ENCODE peak calls at places on chromosomes 5 and 9, in ten cellular contexts. One of them, this sample, is unnamed.

GRCh38 chr9:116335392-116335791 is 181.8 kb downstream of the PAPPA start:
- DNase-seq in type B pancreatic cell: no peak
- DNase-seq in GM13977: no peak
- DNase-seq in HEK293T: no peak
- DNase-seq in fibroblast of mammary gland: no peak
- DNase-seq in activated CD8-positive, alpha-beta memory T cell treated with anti-CD3 and anti-CD28 coated beads for 4 hours: no peak
- DNase-seq in NCI-H1694: no peak
- DNase-seq in germinal center: no peak
- DNase-seq in stimulated activated CD8-positive, alpha-beta memory T cell treated with anti-CD3 and anti-CD28 coated beads, Interleukin-7, amount 100 ng/mL, for 24 hours: no peak
- DNase-seq in colonic mucosa: no peak
- DNase-seq in this sample: no peak

GRCh38 chr9:2229109-2229733 is 214.1 kb downstream of the SMARCA2 start:
- DNase-seq in GM13977: no peak
- DNase-seq in HEK293T: no peak
- DNase-seq in NCI-H1694: no peak
- DNase-seq in stimulated activated CD8-positive, alpha-beta memory T cell treated with anti-CD3 and anti-CD28 coated beads, Interleukin-7, amount 100 ng/mL, for 24 hours: no peak
- DNase-seq in colonic mucosa: no peak
- DNase-seq in activated CD8-positive, alpha-beta memory T cell treated with anti-CD3 and anti-CD28 coated beads for 4 hours: no peak
- DNase-seq in germinal center: no peak
- DNase-seq in type B pancreatic cell: no peak
- DNase-seq in fibroblast of mammary gland: no peak
- DNase-seq in this sample: no peak

GRCh38 chr9:112002131-112002846 is 105.7 kb downstream of the UGCG start:
- DNase-seq in germinal center: no peak
- DNase-seq in colonic mucosa: no peak
- DNase-seq in HEK293T: no peak
- DNase-seq in NCI-H1694: no peak
- DNase-seq in type B pancreatic cell: no peak
- DNase-seq in fibroblast of mammary gland: no peak
- DNase-seq in activated CD8-positive, alpha-beta memory T cell treated with anti-CD3 and anti-CD28 coated beads for 4 hours: no peak
- DNase-seq in stimulated activated CD8-positive, alpha-beta memory T cell treated with anti-CD3 and anti-CD28 coated beads, Interleukin-7, amount 100 ng/mL, for 24 hours: no peak
- DNase-seq in GM13977: no peak
- DNase-seq in this sample: no peak

GRCh38 chr9:99954841-99955240 is 48.4 kb downstream of the STX17 start:
- DNase-seq in colonic mucosa: no peak
- DNase-seq in HEK293T: no peak
- DNase-seq in fibroblast of mammary gland: no peak
- DNase-seq in type B pancreatic cell: no peak
- DNase-seq in NCI-H1694: no peak
- DNase-seq in stimulated activated CD8-positive, alpha-beta memory T cell treated with anti-CD3 and anti-CD28 coated beads, Interleukin-7, amount 100 ng/mL, for 24 hours: no peak
- DNase-seq in activated CD8-positive, alpha-beta memory T cell treated with anti-CD3 and anti-CD28 coated beads for 4 hours: no peak
- DNase-seq in GM13977: peak
- DNase-seq in germinal center: no peak
- DNase-seq in this sample: no peak

GRCh38 chr5:119367502-119368237 is 11.9 kb downstream of the TNFAIP8 start:
- DNase-seq in GM13977: peak
- DNase-seq in HEK293T: no peak
- DNase-seq in activated CD8-positive, alpha-beta memory T cell treated with anti-CD3 and anti-CD28 coated beads for 4 hours: no peak
- DNase-seq in NCI-H1694: no peak
- DNase-seq in colonic mucosa: no peak
- DNase-seq in stimulated activated CD8-positive, alpha-beta memory T cell treated with anti-CD3 and anti-CD28 coated beads, Interleukin-7, amount 100 ng/mL, for 24 hours: no peak
- DNase-seq in germinal center: no peak
- DNase-seq in fibroblast of mammary gland: peak
- DNase-seq in type B pancreatic cell: no peak
- DNase-seq in this sample: no peak

GRCh38 chr5:111232311-111233049 is 8.3 kb downstream of the CAMK4 start:
- DNase-seq in stimulated activated CD8-positive, alpha-beta memory T cell treated with anti-CD3 and anti-CD28 coated beads, Interleukin-7, amount 100 ng/mL, for 24 hours: no peak
- DNase-seq in activated CD8-positive, alpha-beta memory T cell treated with anti-CD3 and anti-CD28 coated beads for 4 hours: no peak
- DNase-seq in GM13977: no peak
- DNase-seq in type B pancreatic cell: no peak
- DNase-seq in germinal center: no peak
- DNase-seq in HEK293T: no peak
- DNase-seq in NCI-H1694: peak
- DNase-seq in fibroblast of mammary gland: no peak
- DNase-seq in colonic mucosa: no peak
- DNase-seq in this sample: no peak

GRCh38 chr9:22216730-22217160 is 207.6 kb upstream of the CDKN2B start:
- DNase-seq in GM13977: no peak
- DNase-seq in colonic mucosa: no peak
- DNase-seq in germinal center: no peak
- DNase-seq in fibroblast of mammary gland: peak
- DNase-seq in stimulated activated CD8-positive, alpha-beta memory T cell treated with anti-CD3 and anti-CD28 coated beads, Interleukin-7, amount 100 ng/mL, for 24 hours: no peak
- DNase-seq in type B pancreatic cell: no peak
- DNase-seq in NCI-H1694: no peak
- DNase-seq in HEK293T: no peak
- DNase-seq in activated CD8-positive, alpha-beta memory T cell treated with anti-CD3 and anti-CD28 coated beads for 4 hours: no peak
- DNase-seq in this sample: no peak

GRCh38 chr5:145830594-145830993 is 4.5 kb downstream of the PRELID2 start:
- DNase-seq in type B pancreatic cell: no peak
- DNase-seq in NCI-H1694: no peak
- DNase-seq in germinal center: no peak
- DNase-seq in fibroblast of mammary gland: peak
- DNase-seq in GM13977: no peak
- DNase-seq in activated CD8-positive, alpha-beta memory T cell treated with anti-CD3 and anti-CD28 coated beads for 4 hours: no peak
- DNase-seq in stimulated activated CD8-positive, alpha-beta memory T cell treated with anti-CD3 and anti-CD28 coated beads, Interleukin-7, amount 100 ng/mL, for 24 hours: no peak
- DNase-seq in HEK293T: no peak
- DNase-seq in colonic mucosa: no peak
- DNase-seq in this sample: no peak

GRCh38 chr9:83299556-83299955 is 236.6 kb upstream of the RASEF start:
- DNase-seq in germinal center: no peak
- DNase-seq in fibroblast of mammary gland: peak
- DNase-seq in activated CD8-positive, alpha-beta memory T cell treated with anti-CD3 and anti-CD28 coated beads for 4 hours: no peak
- DNase-seq in HEK293T: no peak
- DNase-seq in type B pancreatic cell: no peak
- DNase-seq in GM13977: no peak
- DNase-seq in stimulated activated CD8-positive, alpha-beta memory T cell treated with anti-CD3 and anti-CD28 coated beads, Interleukin-7, amount 100 ng/mL, for 24 hours: no peak
- DNase-seq in NCI-H1694: no peak
- DNase-seq in colonic mucosa: no peak
- DNase-seq in this sample: no peak

GRCh38 chr5:132273631-132274030 is 16.1 kb downstream of the PDLIM4 start:
- DNase-seq in stimulated activated CD8-positive, alpha-beta memory T cell treated with anti-CD3 and anti-CD28 coated beads, Interleukin-7, amount 100 ng/mL, for 24 hours: no peak
- DNase-seq in GM13977: no peak
- DNase-seq in germinal center: no peak
- DNase-seq in activated CD8-positive, alpha-beta memory T cell treated with anti-CD3 and anti-CD28 coated beads for 4 hours: no peak
- DNase-seq in fibroblast of mammary gland: no peak
- DNase-seq in HEK293T: no peak
- DNase-seq in colonic mucosa: no peak
- DNase-seq in type B pancreatic cell: no peak
- DNase-seq in NCI-H1694: no peak
- DNase-seq in this sample: no peak

GRCh38 chr5:93249651-93250289 is 331.2 kb downstream of the NR2F1-AS1 start:
- DNase-seq in HEK293T: peak
- DNase-seq in colonic mucosa: no peak
- DNase-seq in activated CD8-positive, alpha-beta memory T cell treated with anti-CD3 and anti-CD28 coated beads for 4 hours: no peak
- DNase-seq in stimulated activated CD8-positive, alpha-beta memory T cell treated with anti-CD3 and anti-CD28 coated beads, Interleukin-7, amount 100 ng/mL, for 24 hours: no peak
- DNase-seq in fibroblast of mammary gland: peak
- DNase-seq in NCI-H1694: peak
- DNase-seq in GM13977: no peak
- DNase-seq in germinal center: no peak
- DNase-seq in type B pancreatic cell: no peak
- DNase-seq in this sample: no peak

GRCh38 chr5:54610197-54610898 is 92.8 kb downstream of the SNX18 start:
- DNase-seq in germinal center: peak
- DNase-seq in NCI-H1694: no peak
- DNase-seq in HEK293T: no peak
- DNase-seq in activated CD8-positive, alpha-beta memory T cell treated with anti-CD3 and anti-CD28 coated beads for 4 hours: no peak
- DNase-seq in type B pancreatic cell: no peak
- DNase-seq in stimulated activated CD8-positive, alpha-beta memory T cell treated with anti-CD3 and anti-CD28 coated beads, Interleukin-7, amount 100 ng/mL, for 24 hours: no peak
- DNase-seq in GM13977: peak
- DNase-seq in fibroblast of mammary gland: no peak
- DNase-seq in colonic mucosa: no peak
- DNase-seq in this sample: no peak

GRCh38 chr5:133698259-133698554 is 85.9 kb upstream of the FSTL4 start:
- DNase-seq in stimulated activated CD8-positive, alpha-beta memory T cell treated with anti-CD3 and anti-CD28 coated beads, Interleukin-7, amount 100 ng/mL, for 24 hours: no peak
- DNase-seq in colonic mucosa: no peak
- DNase-seq in HEK293T: no peak
- DNase-seq in GM13977: no peak
- DNase-seq in germinal center: no peak
- DNase-seq in NCI-H1694: no peak
- DNase-seq in type B pancreatic cell: no peak
- DNase-seq in activated CD8-positive, alpha-beta memory T cell treated with anti-CD3 and anti-CD28 coated beads for 4 hours: no peak
- DNase-seq in fibroblast of mammary gland: no peak
- DNase-seq in this sample: no peak

GRCh38 chr9:28471261-28471660 is 898.0 kb upstream of the C9orf72 start:
- DNase-seq in fibroblast of mammary gland: no peak
- DNase-seq in stimulated activated CD8-positive, alpha-beta memory T cell treated with anti-CD3 and anti-CD28 coated beads, Interleukin-7, amount 100 ng/mL, for 24 hours: no peak
- DNase-seq in type B pancreatic cell: no peak
- DNase-seq in HEK293T: no peak
- DNase-seq in germinal center: no peak
- DNase-seq in NCI-H1694: no peak
- DNase-seq in colonic mucosa: no peak
- DNase-seq in activated CD8-positive, alpha-beta memory T cell treated with anti-CD3 and anti-CD28 coated beads for 4 hours: no peak
- DNase-seq in GM13977: no peak
- DNase-seq in this sample: no peak

GRCh38 chr9:107734231-107735014 is 244.9 kb upstream of the KLF4 start:
- DNase-seq in NCI-H1694: no peak
- DNase-seq in germinal center: no peak
- DNase-seq in stimulated activated CD8-positive, alpha-beta memory T cell treated with anti-CD3 and anti-CD28 coated beads, Interleukin-7, amount 100 ng/mL, for 24 hours: no peak
- DNase-seq in activated CD8-positive, alpha-beta memory T cell treated with anti-CD3 and anti-CD28 coated beads for 4 hours: no peak
- DNase-seq in GM13977: no peak
- DNase-seq in fibroblast of mammary gland: peak
- DNase-seq in type B pancreatic cell: no peak
- DNase-seq in HEK293T: no peak
- DNase-seq in colonic mucosa: no peak
- DNase-seq in this sample: no peak

GRCh38 chr5:158084292-158084691 is 225.3 kb upstream of the CLINT1 start:
- DNase-seq in type B pancreatic cell: no peak
- DNase-seq in germinal center: no peak
- DNase-seq in GM13977: no peak
- DNase-seq in NCI-H1694: no peak
- DNase-seq in activated CD8-positive, alpha-beta memory T cell treated with anti-CD3 and anti-CD28 coated beads for 4 hours: no peak
- DNase-seq in stimulated activated CD8-positive, alpha-beta memory T cell treated with anti-CD3 and anti-CD28 coated beads, Interleukin-7, amount 100 ng/mL, for 24 hours: no peak
- DNase-seq in HEK293T: no peak
- DNase-seq in fibroblast of mammary gland: peak
- DNase-seq in colonic mucosa: no peak
- DNase-seq in this sample: no peak

GRCh38 chr5:172561151-172561550 is 79.9 kb upstream of the NEURL1B start:
- DNase-seq in type B pancreatic cell: no peak
- DNase-seq in germinal center: no peak
- DNase-seq in GM13977: no peak
- DNase-seq in colonic mucosa: no peak
- DNase-seq in HEK293T: no peak
- DNase-seq in NCI-H1694: no peak
- DNase-seq in stimulated activated CD8-positive, alpha-beta memory T cell treated with anti-CD3 and anti-CD28 coated beads, Interleukin-7, amount 100 ng/mL, for 24 hours: no peak
- DNase-seq in activated CD8-positive, alpha-beta memory T cell treated with anti-CD3 and anti-CD28 coated beads for 4 hours: no peak
- DNase-seq in fibroblast of mammary gland: peak
- DNase-seq in this sample: no peak

GRCh38 chr5:128579669-128580068 is 41.6 kb upstream of the FBN2 start:
- DNase-seq in germinal center: no peak
- DNase-seq in HEK293T: no peak
- DNase-seq in colonic mucosa: no peak
- DNase-seq in activated CD8-positive, alpha-beta memory T cell treated with anti-CD3 and anti-CD28 coated beads for 4 hours: no peak
- DNase-seq in GM13977: no peak
- DNase-seq in NCI-H1694: no peak
- DNase-seq in type B pancreatic cell: no peak
- DNase-seq in fibroblast of mammary gland: peak
- DNase-seq in stimulated activated CD8-positive, alpha-beta memory T cell treated with anti-CD3 and anti-CD28 coated beads, Interleukin-7, amount 100 ng/mL, for 24 hours: no peak
- DNase-seq in this sample: no peak

GRCh38 chr5:147200001-147200400 is 34.8 kb upstream of the STK32A start:
- DNase-seq in germinal center: no peak
- DNase-seq in GM13977: no peak
- DNase-seq in fibroblast of mammary gland: no peak
- DNase-seq in type B pancreatic cell: no peak
- DNase-seq in colonic mucosa: no peak
- DNase-seq in HEK293T: no peak
- DNase-seq in NCI-H1694: no peak
- DNase-seq in activated CD8-positive, alpha-beta memory T cell treated with anti-CD3 and anti-CD28 coated beads for 4 hours: no peak
- DNase-seq in stimulated activated CD8-positive, alpha-beta memory T cell treated with anti-CD3 and anti-CD28 coated beads, Interleukin-7, amount 100 ng/mL, for 24 hours: no peak
- DNase-seq in this sample: no peak

GRCh38 chr5:7317751-7318150 is 78.2 kb upstream of the ADCY2 start:
- DNase-seq in colonic mucosa: no peak
- DNase-seq in HEK293T: no peak
- DNase-seq in NCI-H1694: no peak
- DNase-seq in germinal center: no peak
- DNase-seq in GM13977: no peak
- DNase-seq in fibroblast of mammary gland: peak
- DNase-seq in type B pancreatic cell: no peak
- DNase-seq in activated CD8-positive, alpha-beta memory T cell treated with anti-CD3 and anti-CD28 coated beads for 4 hours: no peak
- DNase-seq in stimulated activated CD8-positive, alpha-beta memory T cell treated with anti-CD3 and anti-CD28 coated beads, Interleukin-7, amount 100 ng/mL, for 24 hours: no peak
- DNase-seq in this sample: no peak

GRCh38 chr5:16225927-16226326 is 46.3 kb upstream of the MARCHF11 start:
- DNase-seq in NCI-H1694: no peak
- DNase-seq in activated CD8-positive, alpha-beta memory T cell treated with anti-CD3 and anti-CD28 coated beads for 4 hours: no peak
- DNase-seq in stimulated activated CD8-positive, alpha-beta memory T cell treated with anti-CD3 and anti-CD28 coated beads, Interleukin-7, amount 100 ng/mL, for 24 hours: no peak
- DNase-seq in HEK293T: no peak
- DNase-seq in GM13977: no peak
- DNase-seq in fibroblast of mammary gland: no peak
- DNase-seq in type B pancreatic cell: no peak
- DNase-seq in germinal center: no peak
- DNase-seq in colonic mucosa: no peak
- DNase-seq in this sample: no peak

GRCh38 chr5:41835625-41836024 is 34.6 kb downstream of the OXCT1 start:
- DNase-seq in GM13977: no peak
- DNase-seq in stimulated activated CD8-positive, alpha-beta memory T cell treated with anti-CD3 and anti-CD28 coated beads, Interleukin-7, amount 100 ng/mL, for 24 hours: no peak
- DNase-seq in type B pancreatic cell: no peak
- DNase-seq in germinal center: no peak
- DNase-seq in HEK293T: no peak
- DNase-seq in NCI-H1694: no peak
- DNase-seq in fibroblast of mammary gland: peak
- DNase-seq in activated CD8-positive, alpha-beta memory T cell treated with anti-CD3 and anti-CD28 coated beads for 4 hours: no peak
- DNase-seq in colonic mucosa: no peak
- DNase-seq in this sample: no peak

GRCh38 chr9:118686940-118687339 is 682.3 kb downstream of the BRINP1 start:
- DNase-seq in colonic mucosa: no peak
- DNase-seq in stimulated activated CD8-positive, alpha-beta memory T cell treated with anti-CD3 and anti-CD28 coated beads, Interleukin-7, amount 100 ng/mL, for 24 hours: no peak
- DNase-seq in type B pancreatic cell: no peak
- DNase-seq in NCI-H1694: no peak
- DNase-seq in GM13977: no peak
- DNase-seq in HEK293T: no peak
- DNase-seq in fibroblast of mammary gland: no peak
- DNase-seq in germinal center: no peak
- DNase-seq in activated CD8-positive, alpha-beta memory T cell treated with anti-CD3 and anti-CD28 coated beads for 4 hours: no peak
- DNase-seq in this sample: no peak

GRCh38 chr9:34591091-34591910 is 1.8 kb upstream of the CNTFR start:
- DNase-seq in activated CD8-positive, alpha-beta memory T cell treated with anti-CD3 and anti-CD28 coated beads for 4 hours: peak
- DNase-seq in NCI-H1694: peak
- DNase-seq in type B pancreatic cell: peak
- DNase-seq in germinal center: peak
- DNase-seq in colonic mucosa: peak
- DNase-seq in stimulated activated CD8-positive, alpha-beta memory T cell treated with anti-CD3 and anti-CD28 coated beads, Interleukin-7, amount 100 ng/mL, for 24 hours: peak
- DNase-seq in GM13977: peak
- DNase-seq in fibroblast of mammary gland: peak
- DNase-seq in HEK293T: peak
- DNase-seq in this sample: peak

GRCh38 chr5:55650391-55650790 is 61.7 kb downstream of the SLC38A9 start:
- DNase-seq in fibroblast of mammary gland: peak
- DNase-seq in germinal center: no peak
- DNase-seq in type B pancreatic cell: no peak
- DNase-seq in GM13977: no peak
- DNase-seq in colonic mucosa: no peak
- DNase-seq in HEK293T: no peak
- DNase-seq in stimulated activated CD8-positive, alpha-beta memory T cell treated with anti-CD3 and anti-CD28 coated beads, Interleukin-7, amount 100 ng/mL, for 24 hours: no peak
- DNase-seq in activated CD8-positive, alpha-beta memory T cell treated with anti-CD3 and anti-CD28 coated beads for 4 hours: no peak
- DNase-seq in NCI-H1694: no peak
- DNase-seq in this sample: no peak

GRCh38 chr5:37786416-37786815 is 53.4 kb downstream of the GDNF start:
- DNase-seq in type B pancreatic cell: no peak
- DNase-seq in activated CD8-positive, alpha-beta memory T cell treated with anti-CD3 and anti-CD28 coated beads for 4 hours: no peak
- DNase-seq in germinal center: no peak
- DNase-seq in HEK293T: no peak
- DNase-seq in fibroblast of mammary gland: no peak
- DNase-seq in GM13977: no peak
- DNase-seq in stimulated activated CD8-positive, alpha-beta memory T cell treated with anti-CD3 and anti-CD28 coated beads, Interleukin-7, amount 100 ng/mL, for 24 hours: no peak
- DNase-seq in colonic mucosa: no peak
- DNase-seq in NCI-H1694: no peak
- DNase-seq in this sample: no peak

GRCh38 chr9:99807276-99807852 is 14.3 kb upstream of the NR4A3 start:
- DNase-seq in HEK293T: peak
- DNase-seq in NCI-H1694: peak
- DNase-seq in fibroblast of mammary gland: peak
- DNase-seq in stimulated activated CD8-positive, alpha-beta memory T cell treated with anti-CD3 and anti-CD28 coated beads, Interleukin-7, amount 100 ng/mL, for 24 hours: no peak
- DNase-seq in activated CD8-positive, alpha-beta memory T cell treated with anti-CD3 and anti-CD28 coated beads for 4 hours: peak
- DNase-seq in germinal center: peak
- DNase-seq in GM13977: peak
- DNase-seq in colonic mucosa: peak
- DNase-seq in type B pancreatic cell: no peak
- DNase-seq in this sample: peak

GRCh38 chr9:21510806-21511205 is 28.7 kb upstream of the IFNE start:
- DNase-seq in type B pancreatic cell: no peak
- DNase-seq in colonic mucosa: no peak
- DNase-seq in fibroblast of mammary gland: no peak
- DNase-seq in stimulated activated CD8-positive, alpha-beta memory T cell treated with anti-CD3 and anti-CD28 coated beads, Interleukin-7, amount 100 ng/mL, for 24 hours: no peak
- DNase-seq in HEK293T: no peak
- DNase-seq in NCI-H1694: no peak
- DNase-seq in GM13977: no peak
- DNase-seq in activated CD8-positive, alpha-beta memory T cell treated with anti-CD3 and anti-CD28 coated beads for 4 hours: no peak
- DNase-seq in germinal center: no peak
- DNase-seq in this sample: no peak

This sample was measured in omental fat pad.